ENCODE peak calls at places on chromosomes 16 and 17, in nine cellular contexts. L, B, M, N, Q, H, V, G and A are unnamed samples.

GRCh38 chr16:86026916-86027315 is 128.0 kb downstream of the IRF8 start:
- DNase-seq in L (no peak), B (no peak), M (no peak), N (no peak), Q (no peak), H (no peak), V (no peak), G (no peak), A (no peak)

GRCh38 chr17:38705803-38706624 is 941 bp downstream of the MLLT6 start:
- DNase-seq in L (peak; percentile 63), B (peak; percentile 29), M (peak; percentile 59), N (peak; percentile 38), Q (no peak), H (peak; percentile 33), V (no peak), G (peak; percentile 28), A (peak; percentile 30)

GRCh38 chr17:77836557-77837041 is 121.9 kb upstream of the TNRC6C start:
- DNase-seq in L (no peak), B (peak; percentile 73), M (peak; percentile 79), N (no peak), Q (no peak), H (no peak), V (no peak), G (peak; percentile 16), A (no peak)

GRCh38 chr17:50267074-50267841 is 7.0 kb upstream of the TMEM92 start:
- DNase-seq in L (no peak), B (no peak), M (no peak), N (no peak), Q (no peak), H (no peak), V (no peak), G (no peak), A (no peak)

GRCh38 chr17:81442791-81443190 is 47.5 kb downstream of the BAHCC1 start:
- DNase-seq in L (no peak), B (no peak), M (no peak), N (no peak), Q (no peak), H (no peak), V (no peak), G (no peak), A (no peak)

GRCh38 chr17:75783069-75783783 is 1.4 kb upstream of the UNK start:
- DNase-seq in L (no peak), B (peak; percentile 89), M (no peak), N (no peak), Q (no peak), H (peak; percentile 87), V (no peak), G (no peak), A (no peak)

GRCh38 chr17:34424814-34425490 is 61.9 kb upstream of the CCL1 start:
- DNase-seq in L (peak; percentile 51), B (no peak), M (no peak), N (no peak), Q (no peak), H (no peak), V (no peak), G (no peak), A (no peak)

GRCh38 chr17:63291243-63291642 is 154.9 kb downstream of the CYB561 start:
- DNase-seq in L (no peak), B (no peak), M (no peak), N (no peak), Q (no peak), H (no peak), V (no peak), G (no peak), A (no peak)

GRCh38 chr17:18332909-18333489 is 17.9 kb downstream of the SMCR8 start:
- DNase-seq in L (no peak), B (no peak), M (no peak), N (no peak), Q (no peak), H (no peak), V (no peak), G (no peak), A (no peak)

GRCh38 chr17:64291268-64291851 is 28.3 kb upstream of the TEX2 start:
- DNase-seq in L (no peak), B (peak; percentile 13), M (no peak), N (no peak), Q (no peak), H (peak; percentile 57), V (no peak), G (no peak), A (peak; percentile 27)

GRCh38 chr16:59849716-59850115 is 1115.6 kb upstream of the GOT2 start:
- DNase-seq in L (peak; percentile 21), B (no peak), M (no peak), N (no peak), Q (no peak), H (no peak), V (no peak), G (no peak), A (no peak)

GRCh38 chr16:4265676-4266075 is 7.1 kb downstream of the TFAP4 start:
- DNase-seq in L (no peak), B (no peak), M (no peak), N (no peak), Q (no peak), H (no peak), V (no peak), G (no peak), A (no peak)

GRCh38 chr16:4613636-4614570 is 785 bp downstream of the UBALD1 start:
- DNase-seq in L (peak; percentile 44), B (peak; percentile 32), M (no peak), N (peak; percentile 26), Q (no peak), H (peak; percentile 69), V (no peak), G (peak; percentile 7), A (peak; percentile 43)

GRCh38 chr16:48904333-48904732 is 294.4 kb upstream of the N4BP1 start:
- DNase-seq in L (no peak), B (no peak), M (no peak), N (no peak), Q (no peak), H (no peak), V (no peak), G (no peak), A (no peak)

GRCh38 chr17:82645516-82645915 is 2.7 kb downstream of the WDR45B start:
- DNase-seq in L (no peak), B (peak; percentile 40), M (no peak), N (no peak), Q (no peak), H (no peak), V (no peak), G (no peak), A (no peak)

GRCh38 chr17:4003501-4004421 is 39.5 kb upstream of the ATP2A3 start:
- DNase-seq in L (peak; percentile 59), B (no peak), M (no peak), N (no peak), Q (no peak), H (no peak), V (no peak), G (no peak), A (no peak)

GRCh38 chr17:82664701-82665182 is 16.5 kb upstream of the WDR45B start:
- DNase-seq in L (no peak), B (no peak), M (no peak), N (no peak), Q (no peak), H (no peak), V (no peak), G (no peak), A (no peak)

GRCh38 chr17:80428363-80428762 is 13.4 kb downstream of the ENDOV start:
- DNase-seq in L (no peak), B (no peak), M (no peak), N (no peak), Q (no peak), H (no peak), V (no peak), G (no peak), A (no peak)

GRCh38 chr16:52384378-52384777 is 162.6 kb downstream of the TOX3 start:
- DNase-seq in L (no peak), B (no peak), M (no peak), N (no peak), Q (no peak), H (no peak), V (no peak), G (no peak), A (no peak)

GRCh38 chr17:49565948-49566491 is 9.7 kb upstream of the NXPH3 start:
- DNase-seq in L (no peak), B (peak; percentile 36), M (peak; percentile 96), N (no peak), Q (peak; percentile 73), H (no peak), V (no peak), G (no peak), A (no peak)

GRCh38 chr17:57714660-57715059 is 30.4 kb downstream of the CCDC182 start:
- DNase-seq in L (no peak), B (no peak), M (no peak), N (no peak), Q (no peak), H (no peak), V (no peak), G (no peak), A (no peak)
- TF ChIP-seq CTCF in L (no peak), B (no peak), M (no peak), N (no peak), Q (no peak), H (no peak), V (no peak), G (no peak), A (no peak)

GRCh38 chr17:21278304-21279197 is 6.0 kb upstream of the MAP2K3 start:
- DNase-seq in L (no peak), B (peak; percentile 42), M (peak; percentile 89), N (peak; percentile 38), Q (peak; percentile 75), H (peak; percentile 22), V (no peak), G (peak; percentile 60), A (no peak)
- TF ChIP-seq CTCF in L (no peak), B (peak; percentile 16), M (peak; percentile 28), N (no peak), Q (no peak), H (no peak), V (no peak), G (no peak), A (no peak)

GRCh38 chr16:58026705-58027340 is 1.3 kb downstream of the MMP15 start:
- DNase-seq in L (peak; percentile 41), B (no peak), M (no peak), N (no peak), Q (no peak), H (no peak), V (no peak), G (no peak), A (peak; percentile 37)
- TF ChIP-seq CTCF in L (no peak), B (no peak), M (no peak), N (no peak), Q (no peak), H (no peak), V (no peak), G (no peak), A (no peak)

DNA sequence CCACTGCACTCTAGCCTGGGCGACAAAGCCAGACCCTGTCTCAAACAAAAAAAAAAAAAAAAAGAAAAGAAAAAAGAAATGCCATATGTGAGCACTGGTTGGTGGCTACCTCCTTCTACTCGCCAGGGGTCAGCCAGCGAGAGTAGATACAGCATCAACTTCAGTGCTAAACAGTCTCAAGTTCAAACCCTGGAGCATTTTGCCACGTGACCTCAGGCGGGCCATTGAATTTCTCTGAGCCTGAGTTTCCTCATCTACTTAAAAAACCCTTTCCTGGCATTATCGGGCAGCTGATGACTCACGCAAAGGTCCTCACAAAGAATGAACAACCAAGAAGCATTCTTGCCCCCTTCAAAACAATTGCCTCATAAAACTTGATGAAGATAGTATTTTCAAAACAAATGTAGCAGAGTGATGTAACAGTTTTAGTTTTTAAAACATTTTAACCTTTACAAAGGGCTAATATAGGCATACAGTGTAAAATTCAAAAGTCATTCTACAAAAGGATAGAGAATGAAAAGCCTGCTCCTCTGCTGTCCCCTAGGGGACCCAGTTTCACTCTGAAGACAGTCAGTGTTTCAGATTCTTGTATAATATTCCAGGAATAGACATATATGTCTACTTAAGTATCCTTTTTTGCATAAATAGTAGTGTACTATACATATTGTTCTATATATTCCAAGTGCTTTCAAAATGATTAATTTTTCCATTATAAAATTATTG is 28.4 kb downstream of the DNAH2 start:
- DNase-seq in L (no peak), B (peak; percentile 69), M (no peak), N (no peak), Q (peak; percentile 20), H (no peak), V (peak; percentile 57), G (no peak), A (peak; percentile 30)
- TF ChIP-seq CTCF in L (no peak), B (no peak), M (no peak), N (no peak), Q (no peak), H (no peak), V (peak; percentile 4), G (no peak), A (no peak)